ENCODE peak calls at places on chromosomes 12 and 14, in four cellular contexts. H is fibroblast of lung, E is astrocyte of the spinal cord, D is skeletal muscle cell. M is an unnamed sample.

GRCh38 chr12:91610561-91610960 is 427.9 kb upstream of the DCN start:
- DNase-seq in E (no peak), D (no peak), H (no peak), M (no peak)

GRCh38 chr14:38205949-38206665 is 1.6 kb upstream of the SSTR1 start:
- DNase-seq in H (no peak), D (no peak), E (no peak), M (no peak)

GRCh38 chr12:79420146-79420618 is 270.6 kb downstream of the PAWR start:
- DNase-seq in E (peak), H (peak), D (peak), M (peak)

GRCh38 chr14:71231521-71232393 is 324.5 kb downstream of the PCNX1 start:
- DNase-seq in H (no peak), D (no peak), E (no peak), M (no peak)

GRCh38 chr12:6567112-6567680 is 895 bp downstream of the NOP2 start:
- DNase-seq in D (no peak), E (no peak), H (no peak), M (no peak)

GRCh38 chr12:108807996-108808725 is 49.2 kb downstream of the SSH1 start:
- DNase-seq in E (no peak), H (no peak), D (no peak), M (peak)

GRCh38 chr14:102479107-102479506 is 30.5 kb downstream of the ANKRD9 start:
- DNase-seq in D (no peak), H (no peak), E (no peak), M (no peak)

GRCh38 chr14:36646664-36647416 is 14.8 kb upstream of the PAX9 start:
- DNase-seq in H (no peak), E (no peak), D (no peak), M (no peak)

GRCh38 chr12:84136862-84137367 is 775.7 kb downstream of the SLC6A15 start:
- DNase-seq in H (peak), D (peak), E (peak), M (peak)

GRCh38 chr12:6376079-6376941 is 947 bp upstream of the SCNN1A start:
- DNase-seq in E (peak), H (peak), D (no peak), M (peak)

GRCh38 chr14:22803575-22803974 is 11.7 kb downstream of the SLC7A7 start:
- DNase-seq in E (no peak), D (no peak), H (no peak), M (no peak)

GRCh38 chr14:104794641-104795467 is 694 bp downstream of the AKT1 start:
- DNase-seq in E (peak), H (peak), D (no peak), M (peak)

DNA sequence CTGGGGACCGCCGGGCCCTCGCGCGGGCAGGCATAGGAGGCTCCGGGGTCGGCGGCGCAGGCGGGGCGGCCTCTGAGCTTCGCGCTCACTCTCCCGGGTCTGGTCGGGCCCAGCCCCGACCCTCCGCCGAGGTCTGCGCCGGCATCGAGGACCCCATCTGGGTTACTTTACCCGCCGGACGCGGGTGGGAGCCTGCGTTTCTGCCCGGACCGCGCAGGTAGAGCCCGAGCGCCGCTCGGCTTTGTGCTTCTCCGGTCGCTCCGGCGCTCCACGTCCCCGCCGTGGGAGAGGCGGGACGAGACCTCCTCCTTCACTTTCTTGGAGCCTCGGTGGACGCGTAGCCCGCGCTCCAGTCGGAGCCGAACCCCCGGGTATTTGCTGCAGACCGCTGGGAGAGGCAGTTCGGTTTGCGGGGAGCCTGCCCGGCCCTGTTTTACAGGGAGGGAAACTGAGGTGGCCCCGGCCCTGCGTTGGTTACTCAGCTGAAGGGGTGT is 63.2 kb downstream of the FBXL14 start:
- DNase-seq in D (no peak), H (no peak), E (no peak), M (peak)
- H3K4me3 ChIP-seq in D (peak), H (peak), E (peak), M (peak)

GRCh38 chr14:100158566-100159106 is 809 bp downstream of the DEGS2 start:
- DNase-seq in E (no peak), D (no peak), H (no peak), M (no peak)
- H3K4me3 ChIP-seq in E (no peak), D (no peak), H (no peak), M (no peak)

GRCh38 chr12:25960926-25961325 is 2.4 kb downstream of the RASSF8 start:
- DNase-seq in H (peak), D (no peak), E (peak), M (peak)
- H3K4me3 ChIP-seq in H (peak), D (peak), E (no peak), M (peak)

GRCh38 chr12:110284597-110284996 is 3.5 kb downstream of the ATP2A2 start:
- DNase-seq in D (no peak), H (no peak), E (no peak), M (no peak)
- H3K4me3 ChIP-seq in D (peak), H (peak), E (peak), M (peak)

DNA sequence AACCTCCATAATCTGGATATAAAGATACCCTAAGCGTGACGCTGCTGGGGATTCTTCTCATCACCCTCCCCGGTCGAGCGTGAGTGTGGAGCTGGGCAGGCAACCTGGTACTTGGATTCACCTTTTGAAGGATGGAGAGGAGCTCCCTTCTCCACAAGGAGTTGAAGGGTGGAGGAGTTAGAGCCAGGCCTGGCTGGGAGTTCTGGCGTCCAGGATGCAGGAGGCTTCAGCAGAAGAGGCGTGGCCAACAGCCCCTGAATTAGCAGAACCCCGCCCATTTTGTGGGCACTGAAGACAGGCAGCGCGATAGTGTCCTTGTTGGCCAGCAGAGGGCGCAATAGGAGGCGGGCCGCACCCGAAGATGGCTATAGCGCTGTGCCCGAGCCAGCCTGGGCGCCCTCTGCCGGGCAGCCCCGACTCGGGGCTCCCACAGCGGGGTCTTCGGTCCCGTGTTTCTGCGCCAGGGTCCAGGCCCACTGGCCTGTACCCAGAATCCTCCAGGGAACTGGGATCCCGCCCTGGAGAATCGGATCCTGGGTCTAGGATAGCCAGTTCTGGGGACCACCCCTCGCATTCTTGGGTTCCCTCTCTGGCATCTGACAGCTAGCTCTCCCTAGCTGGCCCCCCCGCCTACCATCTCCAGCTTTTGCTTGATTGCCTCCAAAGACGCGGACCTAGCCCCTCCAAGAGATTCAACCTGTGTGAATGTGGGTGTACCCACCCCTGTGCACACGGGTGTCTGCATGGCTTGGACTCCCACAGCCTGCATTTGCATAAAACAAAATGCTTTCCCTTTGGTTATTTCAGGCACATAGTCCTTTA is 26.0 kb upstream of the SMUG1 start:
- DNase-seq in E (peak), D (peak), H (peak), M (peak)
- H3K4me3 ChIP-seq in E (no peak), D (peak), H (peak), M (peak)

GRCh38 chr14:60655114-60655897 is 6.0 kb upstream of the SIX1 start:
- DNase-seq in H (no peak), D (no peak), E (no peak), M (no peak)
- H3K4me3 ChIP-seq in H (no peak), D (peak), E (no peak), M (no peak)

DNA sequence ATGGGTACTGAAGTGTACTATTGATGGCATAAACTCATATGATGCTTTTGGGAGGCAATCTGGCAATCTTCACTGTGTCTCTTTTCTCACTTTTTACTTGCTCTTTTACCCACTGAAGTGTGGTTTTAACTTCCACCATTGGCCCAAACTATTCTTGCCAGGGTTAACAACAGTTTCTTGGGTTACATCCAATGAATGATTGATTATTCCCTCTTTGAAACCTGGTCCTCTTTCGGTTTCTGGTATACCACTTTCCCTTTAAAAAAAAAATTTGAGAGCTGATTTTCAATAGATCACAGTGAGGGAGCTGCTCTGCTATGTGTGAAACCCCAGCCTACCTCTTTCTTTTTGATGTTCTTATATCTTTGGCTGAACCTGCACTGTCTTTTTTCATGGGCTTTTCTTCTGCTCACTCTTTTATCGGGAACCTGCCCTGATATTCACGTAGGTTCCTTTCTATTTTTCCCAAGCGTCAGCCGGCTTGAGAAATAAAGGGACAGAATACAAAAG is 56.1 kb upstream of the OR4E1 start:
- DNase-seq in E (no peak), H (no peak), D (no peak), M (no peak)
- H3K4me3 ChIP-seq in E (no peak), H (no peak), D (no peak), M (no peak)

DNA sequence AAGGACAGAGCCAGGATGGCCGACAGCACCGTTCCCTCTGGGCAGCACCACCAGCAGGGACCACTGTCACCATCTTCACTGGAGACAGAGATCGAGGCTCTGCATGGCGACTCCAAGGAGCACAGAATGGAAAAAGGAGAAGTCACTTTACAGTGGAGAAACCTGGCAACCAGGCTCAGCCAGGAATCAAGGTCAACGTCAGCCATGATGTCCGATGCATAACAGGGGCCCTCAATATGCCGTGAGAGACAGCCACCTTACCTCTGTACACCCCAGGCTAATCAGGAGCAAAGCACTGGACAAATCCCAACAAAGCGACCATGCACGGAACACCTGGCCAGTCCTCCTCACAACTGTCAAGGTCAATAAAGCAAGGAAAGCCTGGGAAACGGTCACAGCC is 20.6 kb upstream of the SFSWAP start:
- DNase-seq in E (no peak), H (no peak), D (no peak), M (no peak)
- H3K4me3 ChIP-seq in E (no peak), H (no peak), D (no peak), M (no peak)

GRCh38 chr12:85280138-85280983 is at the start of gene ALX1:
- DNase-seq in H (peak), E (peak), D (no peak), M (peak)

GRCh38 chr12:85281947-85282312 is 1.9 kb downstream of the ALX1 start:
- DNase-seq in D (no peak), E (no peak), H (no peak), M (no peak)

GRCh38 chr12:85279449-85280137 is 427 bp upstream of the ALX1 start:
- DNase-seq in D (no peak), E (peak), H (no peak), M (no peak)

GRCh38 chr12:85283560-85283959 is 3.5 kb downstream of the ALX1 start:
- DNase-seq in E (no peak), H (no peak), D (no peak), M (no peak)

DNA sequence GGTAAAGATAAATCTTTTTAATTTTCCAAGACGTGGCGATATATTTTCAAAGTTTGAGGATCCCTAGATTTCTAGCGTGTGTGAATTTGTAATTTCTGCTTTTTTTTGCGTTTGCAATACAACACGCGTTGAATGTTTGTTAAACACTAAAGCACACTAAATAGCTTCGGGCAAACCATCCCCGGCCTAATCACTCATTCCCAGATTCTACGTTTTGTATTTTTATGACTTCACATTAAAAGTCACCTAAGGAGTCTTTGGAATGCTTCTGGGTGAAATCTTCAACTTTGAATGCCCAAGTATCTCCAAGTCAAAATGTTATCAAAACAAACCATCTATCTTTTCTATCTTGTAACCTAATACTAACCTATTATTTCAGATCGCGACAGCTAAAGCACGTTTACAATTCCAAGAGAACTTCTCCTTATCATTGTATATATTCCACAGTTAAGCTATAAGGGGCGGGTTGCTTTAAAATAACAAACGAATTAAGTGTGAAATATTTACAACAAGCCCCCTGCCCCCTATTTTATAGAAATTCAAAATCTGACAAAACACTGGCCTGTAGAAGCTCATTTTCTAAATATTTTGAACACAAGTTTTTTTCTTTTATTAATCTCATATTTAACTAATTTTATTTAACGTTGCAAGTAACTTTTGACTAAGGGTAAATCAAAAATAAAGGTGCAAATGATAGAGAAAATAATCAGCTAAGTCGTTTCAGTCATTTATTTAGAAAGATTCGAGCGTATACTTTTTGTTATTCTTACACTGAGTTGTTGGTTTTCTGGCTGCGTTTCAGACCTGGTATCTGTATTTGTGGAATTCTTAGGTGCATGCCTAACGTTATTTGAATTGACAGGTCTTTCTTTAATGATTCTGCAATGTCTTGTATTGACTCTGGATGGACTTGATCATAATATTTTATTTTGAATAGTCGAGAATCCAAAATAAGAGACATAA is 1.2 kb downstream of the ALX1 start:
- DNase-seq in H (peak), D (no peak), E (peak), M (no peak)
- H3K4me3 ChIP-seq in H (peak), D (peak), E (peak), M (peak)